ENCODE peak calls at places on chromosomes 6 and 20, in five cellular contexts. N is AG09309, C is A549, L is sigmoid colon, E is testis. Z is an unnamed sample.

GRCh38 chr20:53903652-53903987 is 166.8 kb downstream of the BCAS1 start:
- DNase-seq in N (no peak), E (no peak), L (no peak), C (no peak), Z (no peak)

GRCh38 chr6:169048806-169049205 is 204.8 kb downstream of the THBS2 start:
- DNase-seq in L (no peak), E (no peak), N (no peak), C (no peak), Z (no peak)

GRCh38 chr6:24667378-24667803 is 514 bp downstream of the ACOT13 start:
- DNase-seq in L (no peak), E (no peak), N (no peak), C (peak; percentile 7), Z (no peak)

GRCh38 chr20:39206899-39207564 is 244.9 kb downstream of the DHX35 start:
- DNase-seq in L (no peak), E (no peak), C (no peak), N (no peak), Z (no peak)

GRCh38 chr6:32189082-32189741 is 790 bp downstream of the PBX2 start:
- DNase-seq in L (no peak), C (no peak), E (no peak), N (no peak), Z (no peak)

GRCh38 chr6:111789593-111789992 is 83.7 kb downstream of the FYN start:
- DNase-seq in L (peak; percentile 75), E (peak; percentile 50), N (no peak), C (no peak), Z (no peak)

GRCh38 chr20:32474717-32474966 is 110.5 kb downstream of the NOL4L start:
- DNase-seq in L (no peak), C (no peak), N (no peak), E (no peak), Z (no peak)

GRCh38 chr6:39273394-39273793 is 40.8 kb downstream of the KCNK17 start:
- DNase-seq in C (no peak), N (no peak), E (no peak), L (no peak), Z (no peak)

GRCh38 chr6:156416392-156416791 is 360.8 kb upstream of the ARID1B start:
- DNase-seq in C (no peak), N (no peak), E (no peak), L (no peak), Z (no peak)

GRCh38 chr6:88124925-88125557 is 41.1 kb downstream of the CNR1 start:
- DNase-seq in C (no peak), N (no peak), E (no peak), L (no peak), Z (no peak)

GRCh38 chr6:73285674-73286283 is 22.8 kb upstream of the KHDC1 start:
- DNase-seq in E (no peak), C (peak; percentile 47), N (peak; percentile 44), L (no peak), Z (no peak)
- TF ChIP-seq CTCF in E (peak; percentile 24), C (peak; percentile 41), N (peak; percentile 51), L (no peak), Z (peak; percentile 82)

DNA sequence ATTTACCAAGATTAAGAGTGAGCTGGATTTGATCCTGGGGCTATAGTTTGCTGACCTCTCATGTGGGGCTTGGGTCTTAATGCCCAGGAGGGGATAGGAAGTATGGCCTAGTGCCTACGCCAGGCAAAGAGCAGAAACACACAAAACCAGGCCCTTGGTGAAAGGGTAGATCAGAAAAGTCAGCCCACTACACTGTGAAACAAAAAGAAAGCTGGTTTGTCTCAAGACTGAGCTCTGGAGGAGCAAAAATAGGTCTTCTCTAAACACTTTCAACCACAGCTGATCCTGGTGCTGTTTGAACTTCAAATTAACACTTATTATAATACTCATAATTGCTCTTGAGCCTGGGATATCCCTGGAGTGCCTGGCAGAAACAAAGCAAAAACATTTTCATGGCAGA is 75.1 kb upstream of the MAP7 start:
- DNase-seq in C (no peak), L (no peak), E (no peak), N (no peak), Z (no peak)
- TF ChIP-seq CTCF in C (no peak), L (no peak), E (no peak), N (no peak), Z (no peak)

DNA sequence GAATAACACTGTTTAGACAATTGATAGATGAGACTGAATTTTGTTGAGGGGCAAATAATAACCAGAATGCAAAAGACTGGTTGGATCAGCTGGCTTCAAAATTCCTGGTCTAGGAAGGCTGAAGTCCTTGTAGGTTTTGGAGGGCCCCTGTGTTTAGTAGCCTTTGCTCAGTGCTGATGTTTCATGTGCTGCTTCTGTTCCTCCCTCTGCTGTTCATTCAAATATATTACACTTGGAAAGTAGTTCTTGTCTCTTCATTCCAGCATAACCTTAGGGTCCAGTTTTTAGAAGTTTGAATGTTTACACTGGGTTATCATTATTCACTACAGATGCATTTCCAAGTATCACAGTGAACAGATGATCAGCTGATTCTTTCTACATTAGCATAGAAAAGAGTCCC is 72.5 kb downstream of the FLRT3 start:
- DNase-seq in N (peak; percentile 13), E (no peak), C (peak; percentile 38), L (no peak), Z (no peak)
- TF ChIP-seq CTCF in N (peak; percentile 32), E (no peak), C (peak; percentile 46), L (no peak), Z (peak; percentile 58)

DNA sequence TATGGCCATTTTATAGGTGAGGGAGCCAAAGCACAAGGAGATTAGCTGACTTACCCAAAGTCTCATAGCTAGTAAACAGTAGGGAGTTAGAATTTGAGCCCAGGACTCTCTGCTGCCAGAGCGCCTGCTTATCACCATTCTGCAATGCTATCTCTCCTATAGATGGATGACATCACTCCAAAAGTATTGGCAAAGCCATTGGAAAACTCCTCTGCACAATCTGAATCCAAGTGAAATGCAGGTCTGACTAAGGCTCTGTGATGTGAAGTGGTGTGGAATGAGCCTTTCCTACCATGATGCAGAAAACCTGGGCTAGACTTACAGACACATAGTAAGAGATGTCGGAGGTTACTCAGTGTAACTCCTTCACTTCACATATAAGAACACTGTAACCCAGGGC is 106.3 kb downstream of the GRM1 start:
- DNase-seq in N (no peak), C (no peak), E (no peak), L (no peak), Z (no peak)
- TF ChIP-seq CTCF in N (no peak), C (no peak), E (no peak), L (no peak), Z (no peak)